ENCODE peak calls at places on chromosomes 12 and 14, in six cellular contexts. Y is frontal cortex; F is activated CD8-positive, alpha-beta memory T cell treated with anti-CD3 and anti-CD28 coated beads for 4 hours; L is Right ventricle myocardium superior; E is GOT3; R is NCI-H460. O is an unnamed sample.

GRCh38 chr14:95507701-95508103 is 8.7 kb downstream of the SYNE3 start:
- DNase-seq in Y (no peak), F (no peak), L (no peak), E (no peak), R (no peak), O (peak; percentile 53)

GRCh38 chr14:104563742-104564615 is 15.6 kb upstream of the C14orf180 start:
- DNase-seq in Y (peak; percentile 88), F (peak; percentile 22), L (peak; percentile 82), E (no peak), R (peak; percentile 72), O (peak; percentile 90)

GRCh38 chr12:11650697-11651281 is 1.3 kb downstream of the ETV6 start:
- DNase-seq in Y (peak; percentile 41), F (no peak), L (no peak), E (no peak), R (peak; percentile 1), O (no peak)

GRCh38 chr12:26135571-26135970 is 10.7 kb upstream of the BHLHE41 start:
- DNase-seq in Y (no peak), F (no peak), L (no peak), E (no peak), R (no peak), O (no peak)

GRCh38 chr12:126493366-126494108 is 1428.3 kb downstream of the AACS start:
- DNase-seq in Y (no peak), F (no peak), L (no peak), E (no peak), R (peak; percentile 45), O (no peak)

GRCh38 chr14:29724991-29725390 is 202.7 kb downstream of the PRKD1 start:
- DNase-seq in Y (no peak), F (no peak), L (no peak), E (no peak), R (peak; percentile 69), O (no peak)

GRCh38 chr12:124786065-124786964 is 77.3 kb downstream of the SCARB1 start:
- DNase-seq in Y (peak; percentile 81), F (no peak), L (peak; percentile 91), E (no peak), R (no peak), O (peak; percentile 95)

GRCh38 chr14:35532783-35533356 is 1.1 kb upstream of the INSM2 start:
- DNase-seq in Y (no peak), F (no peak), L (no peak), E (no peak), R (no peak), O (no peak)

GRCh38 chr12:3597526-3598210 is 106.7 kb downstream of the PRMT8 start:
- DNase-seq in Y (no peak), F (no peak), L (no peak), E (no peak), R (no peak), O (no peak)

GRCh38 chr14:99803106-99803437 is 9.9 kb downstream of the EML1 start:
- DNase-seq in Y (no peak), F (no peak), L (no peak), E (no peak), R (no peak), O (no peak)

GRCh38 chr12:49662998-49663843 is 39.9 kb downstream of the PRPF40B start:
- DNase-seq in Y (no peak), F (peak; percentile 44), L (peak; percentile 81), E (no peak), R (peak; percentile 11), O (peak; percentile 88)

GRCh38 chr14:55005071-55005470 is 21.8 kb downstream of the WDHD1 start:
- DNase-seq in Y (no peak), F (no peak), L (no peak), E (no peak), R (no peak), O (no peak)

GRCh38 chr12:31749024-31749704 is 20.3 kb upstream of the AMN1 start:
- DNase-seq in Y (no peak), F (no peak), L (no peak), E (no peak), R (peak; percentile 92), O (no peak)

GRCh38 chr14:55681088-55681487 is 101.1 kb downstream of the KTN1 start:
- DNase-seq in Y (no peak), F (no peak), L (no peak), E (no peak), R (no peak), O (no peak)

GRCh38 chr12:47717443-47718193 is 7.7 kb downstream of the ENDOU start:
- DNase-seq in Y (peak; percentile 58), F (no peak), L (peak; percentile 93), E (no peak), R (peak; percentile 73), O (peak; percentile 88)

GRCh38 chr14:68373847-68374582 is 418.9 kb downstream of the ZFP36L1 start:
- DNase-seq in Y (no peak), F (no peak), L (no peak), E (no peak), R (no peak), O (no peak)

GRCh38 chr12:122917508-122918227 is 21.7 kb upstream of the VPS37B start:
- DNase-seq in Y (no peak), F (no peak), L (peak; percentile 70), E (no peak), R (no peak), O (peak; percentile 54)

GRCh38 chr12:120869376-120869775 is 34.8 kb downstream of the SPPL3 start:
- DNase-seq in Y (no peak), F (no peak), L (no peak), E (no peak), R (no peak), O (no peak)

GRCh38 chr14:93648440-93649168 is 139.7 kb downstream of the PRIMA1 start:
- DNase-seq in Y (no peak), F (no peak), L (no peak), E (no peak), R (peak; percentile 11), O (no peak)

GRCh38 chr12:108821407-108822397 is 35.7 kb downstream of the SSH1 start:
- DNase-seq in Y (no peak), F (no peak), L (peak; percentile 61), E (no peak), R (no peak), O (no peak)

GRCh38 chr14:25250516-25250915 is 200.6 kb upstream of the STXBP6 start:
- DNase-seq in Y (no peak), F (no peak), L (no peak), E (no peak), R (no peak), O (no peak)

GRCh38 chr12:92784795-92785562 is 82.2 kb downstream of the PLEKHG7 start:
- DNase-seq in Y (no peak), F (no peak), L (no peak), E (no peak), R (peak; percentile 73), O (no peak)

GRCh38 chr14:75274899-75275569 is 3.6 kb upstream of the FOS start:
- DNase-seq in Y (no peak), F (no peak), L (peak; percentile 71), E (no peak), R (no peak), O (peak; percentile 75)

GRCh38 chr12:67677166-67677565 is 28.6 kb downstream of the DYRK2 start:
- DNase-seq in Y (no peak), F (no peak), L (no peak), E (no peak), R (no peak), O (peak; percentile 25)

GRCh38 chr12:28035483-28035882 is 63.0 kb upstream of the PTHLH start:
- DNase-seq in Y (no peak), F (no peak), L (no peak), E (no peak), R (peak; percentile 51), O (no peak)

GRCh38 chr14:73633517-73634332 is 11.1 kb upstream of the DNAL1 start:
- DNase-seq in Y (peak; percentile 58), F (peak; percentile 25), L (peak; percentile 68), E (no peak), R (peak; percentile 71), O (peak; percentile 79)

GRCh38 chr14:76546426-76547221 is 170.7 kb downstream of the ESRRB start:
- DNase-seq in Y (no peak), F (no peak), L (no peak), E (no peak), R (peak; percentile 38), O (no peak)

GRCh38 chr12:65868133-65868705 is 43.9 kb downstream of the HMGA2 start:
- DNase-seq in Y (no peak), F (no peak), L (no peak), E (no peak), R (no peak), O (no peak)

GRCh38 chr12:53042607-53043454 is 7.0 kb upstream of the TNS2 start:
- DNase-seq in Y (peak; percentile 13), F (no peak), L (no peak), E (no peak), R (no peak), O (no peak)